ENCODE peak calls at places on chromosome 1, in six cellular contexts. One of them, this sample, is unnamed.

GRCh38 chr1:157960773-157961172 is 32.7 kb upstream of the KIRREL1 start:
- DNase-seq in hypothalamus: no peak
- DNase-seq in right cardiac atrium: no peak
- DNase-seq in activated CD8-positive, alpha-beta T cell treated with anti-CD3 and anti-CD28 coated beads, Interleukin-2, amount 10 ng/mL, durations not matched to agents 7 days and 5 days: no peak
- DNase-seq in AG20443: no peak
- DNase-seq in activated CD4-positive, alpha-beta T cell treated with anti-CD3 and anti-CD28 coated beads, Interleukin-2, amount 50 U/mL, for 1 hour: no peak
- DNase-seq in this sample: no peak

GRCh38 chr1:10508511-10508951 is 33.8 kb downstream of the PEX14 start:
- DNase-seq in AG20443: no peak
- DNase-seq in hypothalamus: no peak
- DNase-seq in right cardiac atrium: no peak
- DNase-seq in activated CD8-positive, alpha-beta T cell treated with anti-CD3 and anti-CD28 coated beads, Interleukin-2, amount 10 ng/mL, durations not matched to agents 7 days and 5 days: no peak
- DNase-seq in activated CD4-positive, alpha-beta T cell treated with anti-CD3 and anti-CD28 coated beads, Interleukin-2, amount 50 U/mL, for 1 hour: no peak
- DNase-seq in this sample: no peak

GRCh38 chr1:211920141-211920572 is 89.6 kb upstream of the LPGAT1 start:
- DNase-seq in activated CD4-positive, alpha-beta T cell treated with anti-CD3 and anti-CD28 coated beads, Interleukin-2, amount 50 U/mL, for 1 hour: no peak
- DNase-seq in AG20443: peak; percentile 69
- DNase-seq in activated CD8-positive, alpha-beta T cell treated with anti-CD3 and anti-CD28 coated beads, Interleukin-2, amount 10 ng/mL, durations not matched to agents 7 days and 5 days: no peak
- DNase-seq in hypothalamus: no peak
- DNase-seq in right cardiac atrium: no peak
- DNase-seq in this sample: no peak

GRCh38 chr1:69967245-69967766 is 238.1 kb downstream of the LRRC40 start:
- DNase-seq in activated CD4-positive, alpha-beta T cell treated with anti-CD3 and anti-CD28 coated beads, Interleukin-2, amount 50 U/mL, for 1 hour: no peak
- DNase-seq in right cardiac atrium: no peak
- DNase-seq in activated CD8-positive, alpha-beta T cell treated with anti-CD3 and anti-CD28 coated beads, Interleukin-2, amount 10 ng/mL, durations not matched to agents 7 days and 5 days: no peak
- DNase-seq in hypothalamus: no peak
- DNase-seq in AG20443: no peak
- DNase-seq in this sample: no peak

GRCh38 chr1:209277662-209278061 is 305.9 kb upstream of the CAMK1G start:
- DNase-seq in right cardiac atrium: no peak
- DNase-seq in activated CD4-positive, alpha-beta T cell treated with anti-CD3 and anti-CD28 coated beads, Interleukin-2, amount 50 U/mL, for 1 hour: no peak
- DNase-seq in activated CD8-positive, alpha-beta T cell treated with anti-CD3 and anti-CD28 coated beads, Interleukin-2, amount 10 ng/mL, durations not matched to agents 7 days and 5 days: no peak
- DNase-seq in hypothalamus: no peak
- DNase-seq in AG20443: no peak
- DNase-seq in this sample: no peak

GRCh38 chr1:209648931-209649776 is 3.1 kb downstream of the LAMB3 start:
- DNase-seq in hypothalamus: no peak
- DNase-seq in activated CD8-positive, alpha-beta T cell treated with anti-CD3 and anti-CD28 coated beads, Interleukin-2, amount 10 ng/mL, durations not matched to agents 7 days and 5 days: no peak
- DNase-seq in AG20443: peak; percentile 72
- DNase-seq in right cardiac atrium: no peak
- DNase-seq in activated CD4-positive, alpha-beta T cell treated with anti-CD3 and anti-CD28 coated beads, Interleukin-2, amount 50 U/mL, for 1 hour: no peak
- DNase-seq in this sample: no peak

GRCh38 chr1:58233753-58234152 is 312.8 kb downstream of the OMA1 start:
- DNase-seq in AG20443: no peak
- DNase-seq in activated CD8-positive, alpha-beta T cell treated with anti-CD3 and anti-CD28 coated beads, Interleukin-2, amount 10 ng/mL, durations not matched to agents 7 days and 5 days: no peak
- DNase-seq in hypothalamus: no peak
- DNase-seq in activated CD4-positive, alpha-beta T cell treated with anti-CD3 and anti-CD28 coated beads, Interleukin-2, amount 50 U/mL, for 1 hour: no peak
- DNase-seq in right cardiac atrium: no peak
- DNase-seq in this sample: no peak

GRCh38 chr1:75723989-75724471 is 479 bp upstream of the ACADM start:
- DNase-seq in activated CD4-positive, alpha-beta T cell treated with anti-CD3 and anti-CD28 coated beads, Interleukin-2, amount 50 U/mL, for 1 hour: peak; percentile 50
- DNase-seq in activated CD8-positive, alpha-beta T cell treated with anti-CD3 and anti-CD28 coated beads, Interleukin-2, amount 10 ng/mL, durations not matched to agents 7 days and 5 days: peak; percentile 82
- DNase-seq in AG20443: peak; percentile 93
- DNase-seq in hypothalamus: peak; percentile 94
- DNase-seq in right cardiac atrium: peak; percentile 94
- DNase-seq in this sample: peak; percentile 88

GRCh38 chr1:81414417-81415087 is 386.2 kb upstream of the ADGRL2 start:
- DNase-seq in right cardiac atrium: peak; percentile 90
- DNase-seq in AG20443: peak; percentile 77
- DNase-seq in activated CD4-positive, alpha-beta T cell treated with anti-CD3 and anti-CD28 coated beads, Interleukin-2, amount 50 U/mL, for 1 hour: no peak
- DNase-seq in hypothalamus: peak; percentile 22
- DNase-seq in activated CD8-positive, alpha-beta T cell treated with anti-CD3 and anti-CD28 coated beads, Interleukin-2, amount 10 ng/mL, durations not matched to agents 7 days and 5 days: peak; percentile 21
- DNase-seq in this sample: peak; percentile 88

This sample was measured in Right ventricle myocardium inferior.